ENCODE peak calls at places on chromosomes 1 and 21, in five cellular contexts. One of them, this sample, is unnamed.

GRCh38 chr21:38297193-38297592 is 40.4 kb downstream of the KCNJ15 start:
- DNase-seq in lower leg skin: no peak
- DNase-seq in keratinocyte: no peak
- DNase-seq in suprapubic skin: no peak
- DNase-seq in kidney epithelial cell: no peak
- DNase-seq in this sample: no peak

GRCh38 chr21:45505416-45506021 is 36.7 kb downstream of the SLC19A1 start:
- DNase-seq in kidney epithelial cell: no peak
- DNase-seq in suprapubic skin: peak; percentile 57
- DNase-seq in keratinocyte: no peak
- DNase-seq in lower leg skin: peak; percentile 79
- DNase-seq in this sample: no peak

GRCh38 chr1:53502641-53503432 is 43.6 kb downstream of the DMRTB1 start:
- DNase-seq in keratinocyte: no peak
- DNase-seq in suprapubic skin: no peak
- DNase-seq in kidney epithelial cell: no peak
- DNase-seq in lower leg skin: no peak
- DNase-seq in this sample: no peak

GRCh38 chr1:156781585-156782186 is 14.4 kb downstream of the PRCC start:
- DNase-seq in lower leg skin: peak; percentile 26
- DNase-seq in keratinocyte: no peak
- DNase-seq in suprapubic skin: no peak
- DNase-seq in kidney epithelial cell: peak; percentile 42
- DNase-seq in this sample: peak; percentile 36

GRCh38 chr1:32393832-32394140 is 455 bp downstream of the BSDC1 start:
- DNase-seq in kidney epithelial cell: no peak
- DNase-seq in keratinocyte: no peak
- DNase-seq in suprapubic skin: no peak
- DNase-seq in lower leg skin: no peak
- DNase-seq in this sample: no peak

GRCh38 chr1:6724517-6725141 is 23.0 kb upstream of the DNAJC11 start:
- DNase-seq in lower leg skin: no peak
- DNase-seq in keratinocyte: peak; percentile 56
- DNase-seq in kidney epithelial cell: peak; percentile 45
- DNase-seq in suprapubic skin: no peak
- DNase-seq in this sample: peak; percentile 63

GRCh38 chr1:58815680-58816071 is 31.8 kb upstream of the JUN start:
- DNase-seq in lower leg skin: no peak
- DNase-seq in keratinocyte: no peak
- DNase-seq in kidney epithelial cell: no peak
- DNase-seq in suprapubic skin: no peak
- DNase-seq in this sample: peak; percentile 53

GRCh38 chr1:205667909-205668643 is 12.2 kb downstream of the SLC45A3 start:
- DNase-seq in lower leg skin: no peak
- DNase-seq in kidney epithelial cell: no peak
- DNase-seq in suprapubic skin: no peak
- DNase-seq in keratinocyte: no peak
- DNase-seq in this sample: no peak

GRCh38 chr1:107781245-107781644 is 183.7 kb downstream of the VAV3 start:
- DNase-seq in suprapubic skin: no peak
- DNase-seq in lower leg skin: no peak
- DNase-seq in kidney epithelial cell: no peak
- DNase-seq in keratinocyte: no peak
- DNase-seq in this sample: no peak

GRCh38 chr1:168498159-168498609 is 45.6 kb downstream of the XCL2 start:
- DNase-seq in suprapubic skin: no peak
- DNase-seq in lower leg skin: no peak
- DNase-seq in keratinocyte: no peak
- DNase-seq in kidney epithelial cell: no peak
- DNase-seq in this sample: no peak

GRCh38 chr1:235018720-235019444 is 109.8 kb downstream of the TOMM20 start:
- DNase-seq in lower leg skin: no peak
- DNase-seq in kidney epithelial cell: no peak
- DNase-seq in suprapubic skin: no peak
- DNase-seq in keratinocyte: no peak
- DNase-seq in this sample: no peak

GRCh38 chr1:109197163-109198042 is 16.3 kb upstream of the SARS1 start:
- DNase-seq in lower leg skin: peak; percentile 80
- DNase-seq in keratinocyte: peak; percentile 98
- DNase-seq in suprapubic skin: no peak
- DNase-seq in kidney epithelial cell: peak; percentile 99
- DNase-seq in this sample: peak; percentile 97

GRCh38 chr1:85245456-85245855 is 14.0 kb downstream of the C1orf52 start:
- DNase-seq in keratinocyte: no peak
- DNase-seq in lower leg skin: no peak
- DNase-seq in suprapubic skin: no peak
- DNase-seq in kidney epithelial cell: no peak
- DNase-seq in this sample: no peak

GRCh38 chr1:7393141-7393540 is 378.0 kb upstream of the VAMP3 start:
- DNase-seq in kidney epithelial cell: no peak
- DNase-seq in suprapubic skin: no peak
- DNase-seq in lower leg skin: peak; percentile 36
- DNase-seq in keratinocyte: no peak
- DNase-seq in this sample: no peak

GRCh38 chr1:112995890-112996289 is 39.9 kb upstream of the SLC16A1 start:
- DNase-seq in suprapubic skin: no peak
- DNase-seq in lower leg skin: no peak
- DNase-seq in keratinocyte: peak; percentile 32
- DNase-seq in kidney epithelial cell: no peak
- DNase-seq in this sample: peak; percentile 25

GRCh38 chr1:13541435-13542215 is 27.8 kb upstream of the LRRC38 start:
- DNase-seq in keratinocyte: no peak
- DNase-seq in kidney epithelial cell: no peak
- DNase-seq in suprapubic skin: no peak
- DNase-seq in lower leg skin: no peak
- DNase-seq in this sample: no peak

GRCh38 chr1:217542136-217542777 is 88.6 kb downstream of the GPATCH2 start:
- DNase-seq in lower leg skin: no peak
- DNase-seq in kidney epithelial cell: no peak
- DNase-seq in keratinocyte: no peak
- DNase-seq in suprapubic skin: no peak
- DNase-seq in this sample: no peak

GRCh38 chr1:21567241-21568005 is 58.2 kb downstream of the ALPL start:
- DNase-seq in suprapubic skin: no peak
- DNase-seq in kidney epithelial cell: peak; percentile 75
- DNase-seq in keratinocyte: no peak
- DNase-seq in lower leg skin: no peak
- DNase-seq in this sample: no peak

GRCh38 chr1:226545806-226546596 is 2.6 kb upstream of the STUM start:
- DNase-seq in kidney epithelial cell: no peak
- DNase-seq in suprapubic skin: no peak
- DNase-seq in lower leg skin: no peak
- DNase-seq in keratinocyte: no peak
- DNase-seq in this sample: no peak

GRCh38 chr1:226719596-226720386 is 19.3 kb downstream of the ITPKB start:
- DNase-seq in suprapubic skin: peak; percentile 38
- DNase-seq in lower leg skin: no peak
- DNase-seq in keratinocyte: no peak
- DNase-seq in kidney epithelial cell: no peak
- DNase-seq in this sample: no peak

GRCh38 chr1:19311931-19312781 is at the start of the genes AKR7A2 and SLC66A1:
- DNase-seq in suprapubic skin: peak; percentile 92
- DNase-seq in kidney epithelial cell: peak; percentile 54
- DNase-seq in keratinocyte: peak; percentile 38
- DNase-seq in lower leg skin: peak; percentile 98
- DNase-seq in this sample: no peak

GRCh38 chr1:167524651-167525050 is 6.3 kb upstream of the CD247 start:
- DNase-seq in suprapubic skin: no peak
- DNase-seq in kidney epithelial cell: no peak
- DNase-seq in lower leg skin: no peak
- DNase-seq in keratinocyte: no peak
- DNase-seq in this sample: no peak

GRCh38 chr1:202624088-202624780 is 86.0 kb downstream of the SYT2 start:
- DNase-seq in keratinocyte: no peak
- DNase-seq in suprapubic skin: no peak
- DNase-seq in lower leg skin: no peak
- DNase-seq in kidney epithelial cell: no peak
- DNase-seq in this sample: no peak

GRCh38 chr1:103170608-103171007 is 62.3 kb upstream of the COL11A1 start:
- DNase-seq in suprapubic skin: no peak
- DNase-seq in kidney epithelial cell: no peak
- DNase-seq in keratinocyte: no peak
- DNase-seq in lower leg skin: no peak
- DNase-seq in this sample: no peak

GRCh38 chr1:30527511-30528140 is 195.8 kb downstream of the MATN1 start:
- DNase-seq in keratinocyte: no peak
- DNase-seq in suprapubic skin: peak; percentile 41
- DNase-seq in kidney epithelial cell: no peak
- DNase-seq in lower leg skin: peak; percentile 74
- DNase-seq in this sample: no peak

DNA sequence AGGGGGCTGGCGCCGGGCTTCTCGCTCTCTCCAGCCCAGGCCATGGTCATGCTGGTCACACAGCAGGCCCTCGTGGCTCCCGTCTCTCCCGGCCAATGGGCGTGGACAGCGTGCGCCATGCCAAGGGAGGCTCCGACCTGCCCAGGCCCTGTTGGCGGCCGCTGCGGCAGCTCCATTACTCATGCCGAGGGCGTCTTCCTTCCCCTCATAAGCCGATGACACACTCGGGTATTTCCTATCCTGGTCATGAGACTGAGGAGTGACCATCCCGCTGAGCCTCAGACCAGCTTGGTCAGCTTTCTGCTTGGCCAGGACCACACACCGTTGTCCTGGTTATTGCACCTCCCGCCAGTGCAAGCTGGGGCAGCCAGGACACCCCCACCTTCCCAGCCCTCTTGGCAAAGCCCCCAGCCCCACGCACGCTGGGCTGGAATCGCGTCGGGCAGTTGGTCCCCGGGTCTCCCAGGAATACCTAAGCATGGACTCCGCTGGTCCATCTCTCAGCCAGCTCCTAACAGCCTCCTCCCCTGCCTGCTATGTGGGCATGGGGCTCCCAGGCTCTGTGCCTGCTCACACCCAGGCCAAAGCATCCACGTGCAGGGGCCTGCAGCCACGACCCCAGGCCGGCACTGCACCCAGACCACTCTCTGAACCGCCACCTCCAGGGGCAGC is 49.8 kb downstream of the ARHGEF16 start:
- DNase-seq in lower leg skin: peak; percentile 97
- DNase-seq in keratinocyte: peak; percentile 41
- DNase-seq in kidney epithelial cell: no peak
- DNase-seq in suprapubic skin: peak; percentile 92
- DNase-seq in this sample: peak; percentile 6
- H3K4me3 ChIP-seq in lower leg skin: no peak overlapping the region
- H3K4me3 ChIP-seq in keratinocyte: no peak overlapping the region
- H3K4me3 ChIP-seq in kidney epithelial cell: no peak overlapping the region
- H3K4me3 ChIP-seq in suprapubic skin: no peak overlapping the region
- H3K4me3 ChIP-seq in this sample: no peak overlapping the region

GRCh38 chr1:170356585-170356984 is 175.4 kb upstream of the GORAB start:
- DNase-seq in lower leg skin: no peak
- DNase-seq in keratinocyte: no peak
- DNase-seq in kidney epithelial cell: no peak
- DNase-seq in suprapubic skin: no peak
- DNase-seq in this sample: no peak

GRCh38 chr1:170355267-170355801 is 176.6 kb upstream of the GORAB start:
- DNase-seq in kidney epithelial cell: no peak
- DNase-seq in suprapubic skin: no peak
- DNase-seq in lower leg skin: no peak
- DNase-seq in keratinocyte: no peak
- DNase-seq in this sample: no peak

GRCh38 chr1:170360601-170361000 is 171.4 kb upstream of the GORAB start:
- DNase-seq in lower leg skin: no peak
- DNase-seq in suprapubic skin: no peak
- DNase-seq in keratinocyte: no peak
- DNase-seq in kidney epithelial cell: no peak
- DNase-seq in this sample: no peak

GRCh38 chr1:170354679-170355078 is 177.3 kb upstream of the GORAB start:
- DNase-seq in lower leg skin: no peak
- DNase-seq in suprapubic skin: no peak
- DNase-seq in kidney epithelial cell: no peak
- DNase-seq in keratinocyte: no peak
- DNase-seq in this sample: peak; percentile 7

DNA sequence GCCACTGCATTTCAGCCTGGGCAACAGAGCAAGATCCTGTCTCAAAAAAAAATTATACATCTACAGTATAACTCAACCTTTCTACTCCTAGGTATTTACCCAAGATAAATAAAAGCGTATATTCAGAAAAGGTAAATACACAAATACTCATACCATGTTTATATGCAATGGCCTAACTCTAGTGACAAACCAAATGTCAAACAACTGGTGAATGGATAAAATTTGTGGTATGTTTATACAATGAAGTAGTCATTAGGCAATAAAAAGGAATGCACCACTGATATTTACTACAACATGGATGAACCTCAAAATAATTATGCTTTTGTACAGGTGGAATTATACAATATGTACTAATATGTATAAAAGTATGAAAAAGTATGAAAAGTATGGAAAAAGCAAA is 174.2 kb upstream of the GORAB start:
- DNase-seq in keratinocyte: no peak
- DNase-seq in suprapubic skin: no peak
- DNase-seq in lower leg skin: no peak
- DNase-seq in kidney epithelial cell: no peak
- DNase-seq in this sample: no peak
- TF ChIP-seq CTCF in keratinocyte: no peak
- TF ChIP-seq CTCF in suprapubic skin: no peak
- TF ChIP-seq CTCF in lower leg skin: no peak
- TF ChIP-seq CTCF in kidney epithelial cell: no peak
- TF ChIP-seq CTCF in this sample: no peak

GRCh38 chr1:211382182-211382713 is 55.6 kb downstream of the TRAF5 start:
- DNase-seq in lower leg skin: no peak
- DNase-seq in kidney epithelial cell: no peak
- DNase-seq in suprapubic skin: no peak
- DNase-seq in keratinocyte: no peak
- DNase-seq in this sample: no peak
- H3K4me3 ChIP-seq in lower leg skin: peak overlapping the region; percentile 48
- H3K4me3 ChIP-seq in kidney epithelial cell: peak overlapping the region; percentile 74
- H3K4me3 ChIP-seq in suprapubic skin: peak overlapping the region; percentile 67
- H3K4me3 ChIP-seq in keratinocyte: peak overlapping the region; percentile 81
- H3K4me3 ChIP-seq in this sample: peak overlapping the region; percentile 65

DNA sequence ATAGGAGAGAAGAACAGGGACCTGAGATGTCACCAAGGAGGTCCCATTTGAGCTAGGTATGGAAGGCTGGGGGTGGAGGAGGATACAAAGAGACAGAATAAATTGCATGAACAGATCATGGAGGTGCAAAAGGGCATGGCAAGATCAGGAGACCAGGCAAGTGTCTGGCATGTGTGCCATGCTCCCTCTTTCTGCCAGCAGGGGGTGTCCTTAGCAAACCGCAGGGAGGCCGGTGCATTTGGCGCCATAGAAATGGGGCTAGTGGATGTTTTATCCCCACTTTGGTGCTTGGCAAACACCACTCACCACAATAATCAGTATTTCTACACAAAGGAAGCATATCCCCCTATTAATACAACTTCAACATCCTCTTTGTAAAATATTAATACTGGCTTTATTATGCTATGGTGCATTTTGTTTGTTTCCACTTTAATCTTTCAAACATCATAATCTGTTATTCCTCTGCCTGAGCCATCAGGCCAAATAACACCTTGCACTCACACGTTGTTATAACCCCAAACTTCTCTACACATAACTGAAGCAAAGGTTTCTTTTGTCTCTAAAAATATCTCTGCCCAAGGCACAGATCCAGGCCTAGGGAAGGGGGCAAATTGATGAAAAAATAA is 25.9 kb downstream of the S100A6 start:
- DNase-seq in lower leg skin: no peak
- DNase-seq in keratinocyte: no peak
- DNase-seq in kidney epithelial cell: no peak
- DNase-seq in suprapubic skin: no peak
- DNase-seq in this sample: no peak
- TF ChIP-seq CTCF in lower leg skin: no peak
- TF ChIP-seq CTCF in keratinocyte: peak; percentile 84
- TF ChIP-seq CTCF in kidney epithelial cell: peak; percentile 65
- TF ChIP-seq CTCF in suprapubic skin: peak; percentile 28
- TF ChIP-seq CTCF in this sample: peak; percentile 80